ENCODE peak calls at places on chromosomes 12 and 14, in six cellular contexts. F, Q, T, E, R and V are unnamed samples.

GRCh38 chr14:27506272-27506671 is 908.4 kb upstream of the NOVA1 start:
- DNase-seq in E (no peak), Q (no peak), T (no peak), R (no peak), F (no peak), V (no peak)

GRCh38 chr14:96039633-96040311 is 610 bp downstream of the C14orf132 start:
- DNase-seq in E (peak; percentile 40), Q (no peak), F (no peak), R (no peak), T (peak; percentile 69), V (peak; percentile 41)

GRCh38 chr14:51167587-51168219 is 72.3 kb upstream of the TMX1 start:
- DNase-seq in F (no peak), E (peak; percentile 90), R (peak; percentile 29), T (no peak), Q (no peak), V (no peak)

GRCh38 chr12:91852646-91853045 is 293.0 kb downstream of the BTG1 start:
- DNase-seq in R (no peak), F (no peak), E (peak; percentile 3), T (no peak), Q (no peak), V (no peak)

GRCh38 chr12:100141998-100142850 is 450 bp downstream of the BLTP3B start:
- DNase-seq in R (no peak), E (no peak), Q (no peak), F (peak; percentile 76), T (peak; percentile 85), V (peak; percentile 52)

GRCh38 chr14:65949711-65950516 is 536.3 kb upstream of the CCDC196 start:
- DNase-seq in F (no peak), T (no peak), R (no peak), Q (no peak), E (peak; percentile 45), V (peak; percentile 15)

GRCh38 chr14:65267856-65268255 is 144.7 kb upstream of the FUT8 start:
- DNase-seq in R (no peak), F (no peak), Q (no peak), T (no peak), E (peak; percentile 83), V (no peak)

GRCh38 chr14:101887219-101887618 is 77.2 kb upstream of the DYNC1H1 start:
- DNase-seq in R (no peak), Q (no peak), E (no peak), T (no peak), F (no peak), V (no peak)

GRCh38 chr12:15982471-15982870 is 71.3 kb downstream of the DERA start:
- DNase-seq in E (peak; percentile 76), Q (no peak), R (peak; percentile 50), T (no peak), F (no peak), V (no peak)

GRCh38 chr14:95829321-95829720 is 47.3 kb upstream of the TUNAR start:
- DNase-seq in R (no peak), F (no peak), Q (no peak), T (no peak), E (no peak), V (no peak)

GRCh38 chr12:2642176-2642892 is 152.4 kb upstream of the FKBP4 start:
- DNase-seq in R (no peak), F (no peak), T (no peak), E (no peak), Q (no peak), V (no peak)

GRCh38 chr14:103087343-103087835 is 3.4 kb downstream of the LBHD2 start:
- DNase-seq in R (no peak), E (no peak), F (no peak), T (peak; percentile 78), Q (no peak), V (no peak)

GRCh38 chr14:51844482-51844881 is 15.9 kb upstream of the GNG2 start:
- DNase-seq in E (no peak), F (no peak), Q (no peak), R (no peak), T (no peak), V (peak; percentile 33)

GRCh38 chr14:37397941-37398215 is 197.2 kb downstream of the FOXA1 start:
- DNase-seq in F (no peak), T (no peak), R (no peak), E (no peak), Q (no peak), V (no peak)

GRCh38 chr14:92800012-92800411 is 5.9 kb downstream of the GOLGA5 start:
- DNase-seq in E (no peak), F (no peak), R (no peak), Q (no peak), T (no peak), V (no peak)

GRCh38 chr14:43247877-43248276 is 1259.2 kb downstream of the FSCB start:
- DNase-seq in T (no peak), Q (no peak), R (no peak), F (no peak), E (no peak), V (no peak)

GRCh38 chr14:65186951-65187350 is 84.6 kb upstream of the MAX start:
- DNase-seq in F (no peak), Q (no peak), R (no peak), T (peak; percentile 49), E (no peak), V (no peak)

GRCh38 chr14:104899781-104900180 is 24.9 kb upstream of the PLD4 start:
- DNase-seq in F (no peak), T (no peak), R (no peak), E (no peak), Q (no peak), V (no peak)

GRCh38 chr12:11707535-11707934 is 58.1 kb downstream of the ETV6 start:
- DNase-seq in R (no peak), T (no peak), F (peak; percentile 67), Q (no peak), E (no peak), V (no peak)

GRCh38 chr12:131239384-131240094 is 285.8 kb downstream of the ADGRD1 start:
- DNase-seq in T (no peak), E (no peak), F (no peak), R (no peak), Q (no peak), V (peak; percentile 70)

GRCh38 chr12:127621366-127621765 is 645.6 kb upstream of the TMEM132C start:
- DNase-seq in T (peak; percentile 16), R (no peak), Q (no peak), E (no peak), F (no peak), V (no peak)

GRCh38 chr12:11779286-11779685 is 129.8 kb downstream of the ETV6 start:
- DNase-seq in R (peak; percentile 45), T (no peak), E (peak; percentile 85), Q (no peak), F (no peak), V (no peak)

DNA sequence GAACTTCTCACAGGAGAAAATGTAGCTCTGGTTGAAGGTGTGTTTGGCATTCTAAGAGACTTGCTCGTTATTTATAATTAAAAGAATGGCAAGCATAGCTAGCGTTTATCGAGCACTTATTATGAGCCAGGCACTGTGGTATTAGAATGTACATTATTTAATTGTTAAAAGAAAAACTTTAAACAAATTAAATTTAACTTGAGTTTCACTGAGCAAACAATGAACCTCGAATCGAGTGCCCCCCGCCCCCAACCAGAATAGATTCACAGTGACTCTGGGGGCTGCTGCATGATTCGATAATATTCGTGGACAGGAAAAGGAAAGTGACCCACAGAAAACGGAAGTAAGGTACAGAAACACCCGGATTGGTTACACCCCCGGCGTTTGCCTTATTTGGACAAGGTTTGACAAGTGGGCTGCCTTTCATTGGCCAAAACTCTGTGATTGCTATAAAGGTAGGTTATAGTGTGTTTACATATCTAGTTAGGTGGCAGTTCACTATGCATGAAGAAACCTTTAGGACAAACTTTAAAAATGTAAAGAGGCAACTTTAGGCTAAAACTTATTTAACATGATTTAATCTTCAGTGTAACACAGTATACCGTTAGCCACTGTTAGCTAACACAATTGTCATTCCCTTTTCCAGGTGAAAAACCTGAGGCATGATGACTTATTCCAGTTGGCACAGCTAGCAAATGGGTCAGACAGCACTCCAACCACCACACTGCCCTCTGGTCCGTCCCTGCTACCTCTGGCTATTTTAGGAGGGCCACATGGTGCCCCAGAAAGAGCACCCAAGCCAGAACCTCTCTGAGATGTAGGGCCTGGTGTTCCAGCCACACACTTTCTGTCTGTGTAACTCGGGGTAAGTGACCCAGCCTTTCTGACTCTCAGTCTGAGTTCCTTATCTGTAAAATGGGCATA is 7.1 kb downstream of the SCNN1A start:
- DNase-seq in Q (no peak), R (no peak), F (no peak), E (no peak), T (no peak), V (no peak)
- TF ChIP-seq CTCF in Q (no peak), R (no peak), F (no peak), E (no peak), T (no peak), V (no peak)

DNA sequence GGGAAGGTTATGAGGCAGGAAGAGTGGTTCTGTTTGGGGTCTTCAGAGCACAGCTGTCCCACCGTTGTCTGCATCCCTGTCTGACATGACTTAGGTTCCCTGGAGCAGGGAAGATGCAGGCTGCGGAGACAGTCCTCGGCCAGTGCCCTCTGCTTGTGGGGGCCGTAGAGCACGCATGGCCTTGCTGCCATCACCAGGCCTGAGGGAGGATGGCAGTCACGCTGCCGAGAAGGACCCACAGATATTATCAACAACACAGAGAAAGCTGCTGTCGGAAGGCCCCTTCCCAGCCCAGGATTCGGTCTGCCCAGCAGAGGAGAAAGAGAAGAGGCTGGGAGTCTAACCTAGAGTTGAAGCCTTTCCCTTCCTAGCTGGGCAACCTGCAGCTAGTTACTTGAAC is 35.0 kb downstream of the ERH start:
- DNase-seq in E (peak; percentile 36), T (peak; percentile 74), F (peak; percentile 48), R (no peak), Q (no peak), V (no peak)
- TF ChIP-seq CTCF in E (peak; percentile 37), T (peak; percentile 63), F (no peak), R (peak; percentile 82), Q (no peak), V (no peak)

GRCh38 chr12:108689314-108690190 is 41.8 kb downstream of the CORO1C start:
- DNase-seq in Q (no peak), F (no peak), E (peak; percentile 59), T (no peak), R (no peak), V (no peak)
- TF ChIP-seq CTCF in Q (no peak), F (no peak), E (peak; percentile 18), T (no peak), R (peak; percentile 7), V (peak; percentile 3)

GRCh38 chr12:78096909-78097597 is 266.4 kb downstream of the NAV3 start:
- DNase-seq in R (no peak), F (no peak), Q (no peak), T (no peak), E (peak; percentile 78), V (no peak)

GRCh38 chr12:78101181-78101876 is 270.6 kb downstream of the NAV3 start:
- DNase-seq in E (no peak), Q (no peak), T (no peak), R (no peak), F (no peak), V (no peak)

GRCh38 chr12:78099806-78100205 is 269.1 kb downstream of the NAV3 start:
- DNase-seq in R (no peak), T (no peak), E (no peak), F (no peak), Q (no peak), V (no peak)

DNA sequence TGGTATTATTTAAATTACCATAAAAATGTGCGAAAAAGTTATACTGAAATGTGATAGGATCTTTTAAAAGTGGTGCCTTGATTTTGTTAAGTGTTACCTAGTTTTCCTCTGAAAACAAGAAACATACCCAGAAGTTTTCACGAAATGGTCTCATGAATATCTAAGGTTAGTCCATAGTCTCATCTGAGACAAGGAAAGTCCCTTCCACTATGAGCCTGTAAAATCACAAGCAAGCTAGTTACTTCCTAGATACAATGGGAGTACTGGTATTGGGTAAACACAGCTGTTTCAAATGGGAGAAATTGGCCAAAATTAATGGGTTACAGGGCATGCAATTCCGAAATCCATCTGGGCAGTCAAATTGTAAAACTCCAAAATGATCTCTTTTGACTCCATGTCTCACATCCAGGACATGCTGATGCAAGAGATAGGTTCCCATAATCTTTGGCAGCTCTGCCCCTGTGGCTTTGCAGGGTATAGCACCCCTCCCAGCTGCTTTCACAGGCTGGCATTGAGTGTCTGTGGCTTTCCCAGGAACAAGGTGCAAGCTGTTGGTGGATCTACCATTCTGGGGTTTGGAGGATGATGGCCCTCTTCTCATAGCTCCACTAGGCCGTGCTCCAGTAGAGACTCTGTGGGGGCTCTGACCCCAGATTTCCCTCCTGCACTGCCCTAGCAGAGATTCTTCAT is 271.4 kb downstream of the NAV3 start:
- DNase-seq in T (no peak), F (no peak), Q (no peak), E (no peak), R (no peak), V (no peak)
- TF ChIP-seq CTCF in T (peak; percentile 19), F (no peak), Q (no peak), E (no peak), R (no peak), V (no peak)